ENCODE peak calls at places on chromosomes 16 and 17, in nine cellular contexts. One of them, this sample, is unnamed.

GRCh38 chr17:65442250-65442649 is 119.2 kb downstream of the AXIN2 start:
- DNase-seq in brain microvascular endothelial cell: no peak
- DNase-seq in CD8-positive, alpha-beta T cell: no peak
- DNase-seq in GM12865: no peak
- DNase-seq in IMR-90: no peak
- DNase-seq in heart left ventricle: no peak
- DNase-seq in A549: no peak
- DNase-seq in foreskin fibroblast: no peak
- DNase-seq in upper lobe of right lung: no peak
- DNase-seq in this sample: no peak

GRCh38 chr17:47257651-47258339 is 4.2 kb downstream of the ITGB3 start:
- DNase-seq in brain microvascular endothelial cell: peak; percentile 69
- DNase-seq in CD8-positive, alpha-beta T cell: no peak
- DNase-seq in GM12865: no peak
- DNase-seq in IMR-90: peak; percentile 72
- DNase-seq in heart left ventricle: no peak
- DNase-seq in A549: no peak
- DNase-seq in foreskin fibroblast: peak; percentile 82
- DNase-seq in upper lobe of right lung: no peak
- DNase-seq in this sample: peak; percentile 80

GRCh38 chr16:75361936-75362335 is 71.4 kb downstream of the CFDP1 start:
- DNase-seq in brain microvascular endothelial cell: no peak
- DNase-seq in CD8-positive, alpha-beta T cell: no peak
- DNase-seq in GM12865: no peak
- DNase-seq in IMR-90: no peak
- DNase-seq in heart left ventricle: no peak
- DNase-seq in A549: no peak
- DNase-seq in foreskin fibroblast: no peak
- DNase-seq in upper lobe of right lung: no peak
- DNase-seq in this sample: no peak

GRCh38 chr17:50683434-50684287 is 24.1 kb downstream of the ANKRD40 start:
- DNase-seq in brain microvascular endothelial cell: no peak
- DNase-seq in CD8-positive, alpha-beta T cell: no peak
- DNase-seq in GM12865: no peak
- DNase-seq in IMR-90: no peak
- DNase-seq in heart left ventricle: no peak
- DNase-seq in A549: no peak
- DNase-seq in foreskin fibroblast: no peak
- DNase-seq in upper lobe of right lung: peak; percentile 58
- DNase-seq in this sample: no peak

GRCh38 chr17:64083093-64083492 is 46.9 kb downstream of the ERN1 start:
- DNase-seq in brain microvascular endothelial cell: no peak
- DNase-seq in CD8-positive, alpha-beta T cell: no peak
- DNase-seq in GM12865: no peak
- DNase-seq in IMR-90: no peak
- DNase-seq in heart left ventricle: no peak
- DNase-seq in A549: no peak
- DNase-seq in foreskin fibroblast: no peak
- DNase-seq in upper lobe of right lung: no peak
- DNase-seq in this sample: no peak

GRCh38 chr17:8843344-8843743 is 24.1 kb downstream of the PIK3R6 start:
- DNase-seq in brain microvascular endothelial cell: no peak
- DNase-seq in CD8-positive, alpha-beta T cell: no peak
- DNase-seq in GM12865: no peak
- DNase-seq in IMR-90: no peak
- DNase-seq in heart left ventricle: no peak
- DNase-seq in A549: no peak
- DNase-seq in foreskin fibroblast: no peak
- DNase-seq in upper lobe of right lung: no peak
- DNase-seq in this sample: no peak

GRCh38 chr17:1905190-1905919 is 75.5 kb downstream of the RPA1 start:
- DNase-seq in brain microvascular endothelial cell: no peak
- DNase-seq in CD8-positive, alpha-beta T cell: no peak
- DNase-seq in GM12865: no peak
- DNase-seq in IMR-90: no peak
- DNase-seq in heart left ventricle: no peak
- DNase-seq in A549: no peak
- DNase-seq in foreskin fibroblast: peak; percentile 33
- DNase-seq in upper lobe of right lung: no peak
- DNase-seq in this sample: no peak

GRCh38 chr17:652310-652709 is 62.3 kb downstream of the VPS53 start:
- DNase-seq in brain microvascular endothelial cell: no peak
- DNase-seq in CD8-positive, alpha-beta T cell: no peak
- DNase-seq in GM12865: no peak
- DNase-seq in IMR-90: no peak
- DNase-seq in heart left ventricle: peak; percentile 85
- DNase-seq in A549: no peak
- DNase-seq in foreskin fibroblast: no peak
- DNase-seq in upper lobe of right lung: no peak
- DNase-seq in this sample: peak; percentile 16

GRCh38 chr16:85252461-85252860 is 140.2 kb upstream of the CIBAR2 start:
- DNase-seq in brain microvascular endothelial cell: no peak
- DNase-seq in CD8-positive, alpha-beta T cell: no peak
- DNase-seq in GM12865: peak; percentile 34
- DNase-seq in IMR-90: no peak
- DNase-seq in heart left ventricle: peak; percentile 52
- DNase-seq in A549: no peak
- DNase-seq in foreskin fibroblast: no peak
- DNase-seq in upper lobe of right lung: no peak
- DNase-seq in this sample: no peak

GRCh38 chr16:1510272-1510671 is 17.1 kb downstream of the TELO2 start:
- DNase-seq in brain microvascular endothelial cell: no peak
- DNase-seq in CD8-positive, alpha-beta T cell: no peak
- DNase-seq in GM12865: no peak
- DNase-seq in IMR-90: no peak
- DNase-seq in heart left ventricle: no peak
- DNase-seq in A549: no peak
- DNase-seq in foreskin fibroblast: no peak
- DNase-seq in upper lobe of right lung: no peak
- DNase-seq in this sample: no peak

GRCh38 chr16:72845322-72846020 is 202.5 kb downstream of the ZFHX3 start:
- DNase-seq in brain microvascular endothelial cell: no peak
- DNase-seq in CD8-positive, alpha-beta T cell: no peak
- DNase-seq in GM12865: no peak
- DNase-seq in IMR-90: no peak
- DNase-seq in heart left ventricle: no peak
- DNase-seq in A549: no peak
- DNase-seq in foreskin fibroblast: no peak
- DNase-seq in upper lobe of right lung: no peak
- DNase-seq in this sample: no peak

GRCh38 chr16:72848045-72848410 is 199.9 kb downstream of the ZFHX3 start:
- DNase-seq in brain microvascular endothelial cell: no peak
- DNase-seq in CD8-positive, alpha-beta T cell: no peak
- DNase-seq in GM12865: no peak
- DNase-seq in IMR-90: no peak
- DNase-seq in heart left ventricle: no peak
- DNase-seq in A549: peak; percentile 62
- DNase-seq in foreskin fibroblast: no peak
- DNase-seq in upper lobe of right lung: no peak
- DNase-seq in this sample: no peak

GRCh38 chr16:72846594-72846993 is 201.3 kb downstream of the ZFHX3 start:
- DNase-seq in brain microvascular endothelial cell: no peak
- DNase-seq in CD8-positive, alpha-beta T cell: no peak
- DNase-seq in GM12865: no peak
- DNase-seq in IMR-90: no peak
- DNase-seq in heart left ventricle: no peak
- DNase-seq in A549: no peak
- DNase-seq in foreskin fibroblast: no peak
- DNase-seq in upper lobe of right lung: no peak
- DNase-seq in this sample: no peak

GRCh38 chr16:72848759-72849664 is 198.9 kb downstream of the ZFHX3 start:
- DNase-seq in brain microvascular endothelial cell: peak; percentile 85
- DNase-seq in CD8-positive, alpha-beta T cell: no peak
- DNase-seq in GM12865: no peak
- DNase-seq in IMR-90: peak; percentile 89
- DNase-seq in heart left ventricle: peak; percentile 92
- DNase-seq in A549: peak; percentile 93
- DNase-seq in foreskin fibroblast: peak; percentile 95
- DNase-seq in upper lobe of right lung: peak; percentile 92
- DNase-seq in this sample: peak; percentile 90

DNA sequence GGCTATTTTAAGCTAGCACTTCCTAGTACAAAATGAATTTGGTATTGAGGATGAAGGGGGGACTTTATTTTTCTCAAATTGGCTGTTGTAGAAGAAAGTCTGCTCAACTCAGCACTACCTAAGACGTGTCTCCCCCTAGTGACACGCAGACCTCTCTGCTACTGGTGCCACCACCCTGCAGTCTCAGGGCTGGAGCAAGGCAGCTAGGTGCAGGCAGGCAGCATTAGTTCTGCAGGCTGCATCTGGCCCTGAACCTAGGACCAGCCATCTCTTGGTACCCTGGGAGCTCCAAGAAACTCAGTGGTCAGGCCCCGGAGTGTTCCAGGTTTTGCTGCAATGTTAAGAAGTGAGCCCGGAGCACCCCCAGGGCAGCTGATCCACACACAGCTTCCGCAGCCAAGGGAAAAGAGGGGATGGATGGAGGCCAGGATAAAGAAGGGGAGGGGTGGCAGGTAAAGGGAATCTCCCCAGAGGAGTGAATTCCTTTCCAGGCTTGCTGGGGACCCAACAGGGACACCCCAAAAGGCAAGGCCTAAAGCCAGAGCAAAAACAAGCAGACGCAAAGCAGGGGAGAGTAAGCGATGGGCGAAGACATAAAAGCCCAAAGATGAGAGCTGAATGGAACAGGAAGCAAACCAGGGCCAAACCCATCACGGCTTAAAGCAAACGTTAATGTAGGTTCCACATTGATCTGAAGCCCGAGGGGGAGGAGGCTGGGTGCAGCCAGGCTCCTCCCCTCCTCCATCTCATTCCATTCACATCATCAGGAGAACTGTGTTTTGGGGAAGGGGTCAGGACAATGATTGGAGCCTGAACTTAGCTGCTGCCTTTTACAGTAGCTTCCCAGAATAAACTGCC is 200.5 kb downstream of the ZFHX3 start:
- DNase-seq in brain microvascular endothelial cell: peak; percentile 47
- DNase-seq in CD8-positive, alpha-beta T cell: no peak
- DNase-seq in GM12865: peak; percentile 64
- DNase-seq in IMR-90: peak; percentile 36
- DNase-seq in heart left ventricle: no peak
- DNase-seq in A549: peak; percentile 76
- DNase-seq in foreskin fibroblast: peak; percentile 50
- DNase-seq in upper lobe of right lung: no peak
- DNase-seq in this sample: peak; percentile 34
- TF ChIP-seq CTCF in brain microvascular endothelial cell: peak; percentile 77
- TF ChIP-seq CTCF in CD8-positive, alpha-beta T cell: no peak
- TF ChIP-seq CTCF in GM12865: peak; percentile 62
- TF ChIP-seq CTCF in IMR-90: peak; percentile 38
- TF ChIP-seq CTCF in heart left ventricle: peak; percentile 28
- TF ChIP-seq CTCF in A549: peak; percentile 68
- TF ChIP-seq CTCF in foreskin fibroblast: peak; percentile 37
- TF ChIP-seq CTCF in upper lobe of right lung: peak; percentile 29
- TF ChIP-seq CTCF in this sample: peak; percentile 65

GRCh38 chr17:79707931-79708891 is 22.5 kb upstream of the ENPP7 start:
- DNase-seq in brain microvascular endothelial cell: peak; percentile 10
- DNase-seq in CD8-positive, alpha-beta T cell: peak; percentile 38
- DNase-seq in GM12865: peak; percentile 51
- DNase-seq in IMR-90: peak; percentile 38
- DNase-seq in heart left ventricle: no peak
- DNase-seq in A549: peak; percentile 66
- DNase-seq in foreskin fibroblast: peak; percentile 71
- DNase-seq in upper lobe of right lung: no peak
- DNase-seq in this sample: peak; percentile 30

GRCh38 chr17:79706931-79707382 is 23.8 kb upstream of the ENPP7 start:
- DNase-seq in brain microvascular endothelial cell: no peak
- DNase-seq in CD8-positive, alpha-beta T cell: no peak
- DNase-seq in GM12865: no peak
- DNase-seq in IMR-90: no peak
- DNase-seq in heart left ventricle: no peak
- DNase-seq in A549: peak; percentile 67
- DNase-seq in foreskin fibroblast: peak; percentile 52
- DNase-seq in upper lobe of right lung: no peak
- DNase-seq in this sample: no peak

GRCh38 chr17:79704691-79705090 is 26.1 kb upstream of the ENPP7 start:
- DNase-seq in brain microvascular endothelial cell: no peak
- DNase-seq in CD8-positive, alpha-beta T cell: no peak
- DNase-seq in GM12865: no peak
- DNase-seq in IMR-90: no peak
- DNase-seq in heart left ventricle: no peak
- DNase-seq in A549: no peak
- DNase-seq in foreskin fibroblast: no peak
- DNase-seq in upper lobe of right lung: no peak
- DNase-seq in this sample: no peak

GRCh38 chr17:79705674-79706073 is 25.1 kb upstream of the ENPP7 start:
- DNase-seq in brain microvascular endothelial cell: no peak
- DNase-seq in CD8-positive, alpha-beta T cell: no peak
- DNase-seq in GM12865: no peak
- DNase-seq in IMR-90: no peak
- DNase-seq in heart left ventricle: no peak
- DNase-seq in A549: no peak
- DNase-seq in foreskin fibroblast: no peak
- DNase-seq in upper lobe of right lung: no peak
- DNase-seq in this sample: no peak

DNA sequence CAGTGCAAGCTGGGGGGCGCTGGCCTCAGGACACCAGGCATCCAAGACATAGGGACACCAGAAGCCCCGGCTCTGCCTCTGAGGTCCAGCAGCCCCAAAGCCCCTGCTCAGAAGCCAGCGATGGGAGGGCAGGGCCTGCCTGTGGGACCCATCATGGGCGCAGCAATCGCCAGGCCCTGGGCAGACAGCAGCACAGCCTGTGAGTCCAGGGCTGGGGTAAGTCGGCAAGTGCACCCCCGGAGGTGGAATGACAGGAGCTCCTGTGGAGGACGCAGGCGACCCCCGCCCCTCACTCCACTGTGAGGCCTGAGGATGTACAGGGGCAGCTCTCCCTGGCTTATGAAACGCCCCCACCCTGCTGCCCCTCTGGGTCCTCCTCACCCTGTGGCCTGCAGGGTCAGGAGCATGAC is 23.3 kb upstream of the ENPP7 start:
- DNase-seq in brain microvascular endothelial cell: no peak
- DNase-seq in CD8-positive, alpha-beta T cell: no peak
- DNase-seq in GM12865: no peak
- DNase-seq in IMR-90: no peak
- DNase-seq in heart left ventricle: no peak
- DNase-seq in A549: no peak
- DNase-seq in foreskin fibroblast: no peak
- DNase-seq in upper lobe of right lung: no peak
- DNase-seq in this sample: no peak
- TF ChIP-seq CTCF in brain microvascular endothelial cell: no peak
- TF ChIP-seq CTCF in CD8-positive, alpha-beta T cell: no peak
- TF ChIP-seq CTCF in GM12865: no peak
- TF ChIP-seq CTCF in IMR-90: no peak
- TF ChIP-seq CTCF in heart left ventricle: no peak
- TF ChIP-seq CTCF in A549: no peak
- TF ChIP-seq CTCF in foreskin fibroblast: no peak
- TF ChIP-seq CTCF in upper lobe of right lung: no peak
- TF ChIP-seq CTCF in this sample: no peak

GRCh38 chr17:7242717-7243576 is 698 bp upstream of the GABARAP start:
- DNase-seq in brain microvascular endothelial cell: peak; percentile 94
- DNase-seq in CD8-positive, alpha-beta T cell: peak; percentile 90
- DNase-seq in GM12865: peak; percentile 97
- DNase-seq in IMR-90: peak; percentile 95
- DNase-seq in heart left ventricle: peak; percentile 98
- DNase-seq in A549: peak; percentile 99
- DNase-seq in foreskin fibroblast: peak; percentile 98
- DNase-seq in upper lobe of right lung: peak; percentile 97
- DNase-seq in this sample: peak; percentile 97
- TF ChIP-seq CTCF in brain microvascular endothelial cell: no peak
- TF ChIP-seq CTCF in CD8-positive, alpha-beta T cell: no peak
- TF ChIP-seq CTCF in GM12865: no peak
- TF ChIP-seq CTCF in IMR-90: no peak
- TF ChIP-seq CTCF in heart left ventricle: no peak
- TF ChIP-seq CTCF in A549: no peak
- TF ChIP-seq CTCF in foreskin fibroblast: no peak
- TF ChIP-seq CTCF in upper lobe of right lung: no peak
- TF ChIP-seq CTCF in this sample: no peak

GRCh38 chr17:66809408-66809807 is 25.5 kb upstream of the CACNG5 start:
- DNase-seq in brain microvascular endothelial cell: no peak
- DNase-seq in CD8-positive, alpha-beta T cell: no peak
- DNase-seq in GM12865: no peak
- DNase-seq in IMR-90: no peak
- DNase-seq in heart left ventricle: no peak
- DNase-seq in A549: no peak
- DNase-seq in foreskin fibroblast: no peak
- DNase-seq in upper lobe of right lung: no peak
- DNase-seq in this sample: no peak
- TF ChIP-seq CTCF in brain microvascular endothelial cell: no peak
- TF ChIP-seq CTCF in CD8-positive, alpha-beta T cell: no peak
- TF ChIP-seq CTCF in GM12865: no peak
- TF ChIP-seq CTCF in IMR-90: no peak
- TF ChIP-seq CTCF in heart left ventricle: no peak
- TF ChIP-seq CTCF in A549: no peak
- TF ChIP-seq CTCF in foreskin fibroblast: no peak
- TF ChIP-seq CTCF in upper lobe of right lung: no peak
- TF ChIP-seq CTCF in this sample: no peak

This sample was measured in astrocyte of the spinal cord.